ENCODE peak calls at places on chromosomes 7 and 10, in six cellular contexts. F is astrocyte of the cerebellum, G is GM23338, E is right lobe of liver, T is lung, B is lower lobe of right lung. D is an unnamed sample.

GRCh38 chr7:106262268-106262881 is 22.4 kb downstream of the NAMPT start:
- DNase-seq in F (no peak), G (no peak), E (no peak), T (no peak), B (no peak), D (no peak)

GRCh38 chr7:95609277-95609971 is 13.1 kb upstream of the PDK4 start:
- DNase-seq in F (no peak), G (no peak), E (no peak), T (peak; percentile 53), B (no peak), D (peak; percentile 51)

GRCh38 chr10:110192552-110192951 is 14.9 kb upstream of the MXI1 start:
- DNase-seq in F (no peak), G (peak; percentile 82), E (no peak), T (no peak), B (no peak), D (no peak)

GRCh38 chr10:112517381-112517976 is 70.5 kb downstream of the VTI1A start:
- DNase-seq in F (no peak), G (no peak), E (no peak), T (no peak), B (no peak), D (no peak)

GRCh38 chr10:8873310-8873709 is 818.8 kb downstream of the GATA3 start:
- DNase-seq in F (no peak), G (peak; percentile 6), E (no peak), T (no peak), B (no peak), D (no peak)

GRCh38 chr10:12663863-12664262 is 314.5 kb downstream of the CAMK1D start:
- DNase-seq in F (no peak), G (no peak), E (no peak), T (no peak), B (no peak), D (no peak)

GRCh38 chr7:20440472-20441105 is 109.9 kb downstream of the ITGB8 start:
- DNase-seq in F (no peak), G (peak; percentile 87), E (no peak), T (no peak), B (no peak), D (peak; percentile 30)

GRCh38 chr7:106140406-106141173 is 28.5 kb upstream of the SYPL1 start:
- DNase-seq in F (no peak), G (no peak), E (no peak), T (no peak), B (no peak), D (no peak)

GRCh38 chr10:69004821-69005220 is 16.2 kb downstream of the KIFBP start:
- DNase-seq in F (peak; percentile 26), G (peak; percentile 49), E (no peak), T (no peak), B (no peak), D (no peak)

GRCh38 chr7:37084303-37084702 is 360.0 kb upstream of the AOAH start:
- DNase-seq in F (no peak), G (no peak), E (no peak), T (no peak), B (no peak), D (no peak)

GRCh38 chr7:152541892-152542291 is 106.1 kb upstream of the KMT2C start:
- DNase-seq in F (no peak), G (no peak), E (peak; percentile 64), T (no peak), B (no peak), D (no peak)

GRCh38 chr10:106454233-106454632 is 710.3 kb downstream of the SORCS1 start:
- DNase-seq in F (no peak), G (no peak), E (no peak), T (no peak), B (no peak), D (no peak)

GRCh38 chr7:55260671-55261385 is 104.3 kb upstream of the LANCL2 start:
- DNase-seq in F (no peak), G (no peak), E (no peak), T (no peak), B (no peak), D (no peak)

GRCh38 chr7:80480566-80480965 is 31.3 kb downstream of the GNAT3 start:
- DNase-seq in F (no peak), G (no peak), E (no peak), T (no peak), B (no peak), D (no peak)

GRCh38 chr7:26443006-26443405 is 151.3 kb downstream of the SNX10 start:
- DNase-seq in F (no peak), G (no peak), E (no peak), T (no peak), B (no peak), D (no peak)

GRCh38 chr7:17948503-17949238 is 8.4 kb upstream of the SNX13 start:
- DNase-seq in F (no peak), G (no peak), E (no peak), T (no peak), B (no peak), D (no peak)

GRCh38 chr7:24255139-24255538 is 28.9 kb upstream of the NPY start:
- DNase-seq in F (no peak), G (no peak), E (no peak), T (no peak), B (no peak), D (no peak)

DNA sequence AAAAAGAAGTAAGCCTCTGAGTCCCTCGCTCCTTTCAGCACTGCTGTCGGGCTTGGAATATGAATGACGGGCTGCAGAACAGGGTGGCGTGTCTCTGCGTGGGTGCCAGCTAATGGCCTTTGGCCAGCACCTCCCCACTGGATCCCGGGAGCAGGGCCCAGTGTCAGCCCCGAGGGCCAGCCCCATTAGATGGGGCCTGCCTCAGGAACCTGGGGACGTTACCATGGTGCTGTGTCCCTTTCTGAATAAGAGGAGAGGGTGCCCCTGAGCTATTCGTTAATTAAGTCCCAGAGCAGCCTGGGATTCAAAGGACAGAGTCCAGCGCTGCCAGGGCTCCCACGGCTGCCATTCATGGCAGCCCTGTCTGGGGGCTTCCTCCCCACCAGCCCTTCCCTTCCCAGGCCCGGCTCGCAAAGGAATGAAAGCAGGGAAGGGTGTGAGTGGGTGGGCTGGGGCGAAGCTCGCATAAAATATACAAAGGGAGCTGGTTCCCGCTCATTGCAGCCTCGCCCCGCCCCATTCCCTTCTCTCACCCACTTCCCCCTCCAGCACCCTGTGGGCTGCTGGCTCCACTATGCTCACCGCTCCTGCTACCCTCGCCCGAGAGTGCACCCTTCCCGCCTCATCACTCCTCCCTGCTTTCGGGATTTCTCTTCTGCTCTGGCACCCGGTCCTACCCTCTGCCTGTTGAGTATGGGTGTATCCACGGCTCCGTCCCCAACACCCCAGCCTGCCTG is 14.6 kb upstream of the TTYH3 start:
- DNase-seq in F (no peak), G (no peak), E (no peak), T (no peak), B (no peak), D (no peak)
- H3K4me3 ChIP-seq in F (no peak overlapping the region), G (no peak overlapping the region), E (no peak overlapping the region), T (no peak overlapping the region), B (no peak overlapping the region), D (no peak overlapping the region)

DNA sequence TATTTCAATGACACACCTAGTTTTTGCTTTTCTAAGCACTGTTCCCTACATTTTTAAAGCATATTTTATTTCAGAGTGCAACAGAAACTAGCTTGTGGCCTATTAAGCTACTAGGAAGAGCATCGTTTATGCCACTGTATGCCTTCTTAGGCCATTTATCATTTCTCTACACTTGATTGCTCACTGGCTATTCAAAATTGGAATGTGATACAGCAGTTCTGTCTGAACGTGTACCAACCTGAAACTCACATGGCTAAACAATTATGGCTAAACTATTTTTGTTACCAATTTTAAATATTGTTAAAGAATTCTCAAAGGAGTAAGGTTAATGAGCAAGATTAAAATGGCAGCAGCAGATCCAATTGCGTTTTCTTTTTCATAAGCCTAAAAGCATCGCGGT is 105.2 kb downstream of the GSAP start:
- DNase-seq in F (no peak), G (no peak), E (no peak), T (no peak), B (no peak), D (no peak)
- TF ChIP-seq CTCF in F (no peak), G (no peak), E (no peak), T (no peak), B (no peak), D (no peak)

DNA sequence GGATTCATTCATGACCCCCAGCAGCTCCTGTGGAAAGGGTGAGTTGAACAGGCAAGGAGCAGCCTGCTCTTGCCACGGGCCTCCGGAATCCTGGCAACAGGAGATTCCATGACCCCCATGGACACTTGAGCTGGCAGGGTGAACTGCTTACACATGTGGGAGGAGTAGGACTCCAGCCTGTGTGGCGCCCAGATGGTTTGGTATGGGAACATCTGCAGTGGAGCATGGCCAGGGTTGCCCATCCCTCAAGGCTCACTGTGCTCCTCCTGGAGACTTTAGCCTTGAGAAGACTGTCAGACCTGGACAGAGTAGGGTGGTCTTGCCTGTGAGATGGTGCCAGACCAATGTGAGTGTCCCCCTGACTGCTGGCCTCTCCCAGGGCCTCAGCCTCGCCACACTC is 57.0 kb downstream of the HECTD2 start:
- DNase-seq in F (no peak), G (no peak), E (no peak), T (no peak), B (no peak), D (no peak)
- H3K4me3 ChIP-seq in F (no peak overlapping the region), G (no peak overlapping the region), E (no peak overlapping the region), T (no peak overlapping the region), B (no peak overlapping the region), D (no peak overlapping the region)

DNA sequence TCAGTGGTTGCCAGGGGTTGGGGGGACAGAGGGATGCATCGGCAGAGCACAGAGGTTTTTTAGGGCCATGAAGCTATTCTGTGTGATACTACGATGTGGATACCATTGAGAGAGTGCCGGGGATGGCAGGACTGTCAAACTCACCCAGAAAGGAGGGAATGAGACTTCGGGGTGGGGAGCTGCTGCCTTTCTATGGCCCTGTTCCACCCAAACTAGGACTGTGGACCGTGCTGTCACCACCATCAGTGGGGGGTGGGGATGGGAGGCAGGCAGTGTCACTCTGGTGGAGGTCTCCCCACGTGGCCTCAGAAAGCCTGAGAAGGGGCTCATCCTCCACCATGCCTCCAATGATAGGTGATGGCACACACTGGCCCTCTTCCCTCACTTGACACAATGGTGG is 146.2 kb downstream of the PTPN20 start:
- DNase-seq in F (no peak), G (no peak), E (no peak), T (no peak), B (no peak), D (no peak)
- TF ChIP-seq CTCF in F (no peak), G (no peak), E (no peak), T (no peak), B (no peak), D (no peak)

DNA sequence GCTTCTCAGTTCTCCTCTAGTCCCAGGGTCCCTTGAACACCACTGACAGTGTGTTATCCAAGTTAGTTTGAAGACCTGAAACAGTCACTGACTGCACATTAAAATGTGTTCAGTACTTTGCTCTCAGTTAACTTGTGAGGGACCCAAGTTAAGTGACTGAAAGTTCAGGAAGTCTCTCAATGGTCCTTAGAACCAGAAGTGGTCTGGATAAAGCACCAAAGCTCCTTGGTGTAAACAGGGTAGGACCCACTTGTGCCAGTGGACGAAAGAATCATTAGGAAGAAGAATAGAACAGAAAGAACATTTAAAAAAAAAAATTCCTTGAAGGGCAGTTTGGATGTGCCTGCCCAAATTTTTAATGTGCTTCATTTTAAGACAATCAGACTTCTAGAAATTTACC is 45.1 kb downstream of the NOD1 start:
- DNase-seq in F (no peak), G (no peak), E (no peak), T (no peak), B (no peak), D (no peak)
- H3K4me3 ChIP-seq in F (no peak overlapping the region), G (no peak overlapping the region), E (no peak overlapping the region), T (no peak overlapping the region), B (peak overlapping the region; percentile 18), D (no peak overlapping the region)

DNA sequence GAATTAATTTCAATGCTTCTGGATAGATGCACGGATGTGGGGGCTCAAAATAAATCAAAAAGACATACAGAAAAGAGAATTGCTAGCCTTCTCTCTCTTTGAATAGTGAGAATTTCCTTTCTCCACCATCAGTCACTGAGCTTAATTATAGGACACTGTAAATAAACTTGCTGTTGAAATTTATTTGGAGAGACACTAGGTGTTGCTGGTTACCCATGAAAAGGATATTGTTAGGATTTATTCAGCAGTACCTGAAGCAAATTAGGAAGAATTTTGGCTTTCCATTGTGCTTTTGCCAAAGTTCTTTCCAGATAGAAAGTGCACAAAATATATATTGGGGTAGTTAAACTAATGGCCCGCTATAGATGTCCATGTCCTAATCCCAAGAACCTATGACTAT is 27.6 kb downstream of the GCC1 start:
- DNase-seq in F (no peak), G (no peak), E (no peak), T (no peak), B (no peak), D (no peak)
- TF ChIP-seq CTCF in F (no peak), G (no peak), E (peak; percentile 17), T (no peak), B (no peak), D (no peak)

D was measured in testis.